ENCODE peak calls at places on chromosomes 2 and 18, in six cellular contexts. Y is tibial nerve, H is Calu3, R is neural crest cell, G is GM06990, B is colonic mucosa. N is an unnamed sample.
A peak's percentile ranks its signal among the peaks of the same experiment; 100 is the strongest.

GRCh38 chr2:221203138-221203537 is 369.0 kb downstream of the EPHA4 start:
- DNase-seq in B (no peak), G (peak; percentile 28), Y (no peak), H (no peak), R (no peak), N (peak; percentile 34)

GRCh38 chr2:154900963-154901517 is 202.5 kb downstream of the KCNJ3 start:
- DNase-seq in R (no peak), B (no peak), G (no peak), Y (no peak), H (no peak), N (no peak)

GRCh38 chr2:129765326-129766158 is 213.9 kb upstream of the RAB6C start:
- DNase-seq in Y (no peak), H (no peak), G (no peak), B (no peak), R (no peak), N (no peak)

GRCh38 chr2:153495725-153496124 is 17.2 kb upstream of the RPRM start:
- DNase-seq in Y (no peak), R (no peak), G (no peak), B (no peak), H (no peak), N (no peak)

GRCh38 chr2:230877131-230877736 is 12.5 kb downstream of the ITM2C start:
- DNase-seq in Y (no peak), H (no peak), B (peak; percentile 63), R (no peak), G (no peak), N (no peak)

GRCh38 chr18:13254971-13255927 is 36.7 kb downstream of the LDLRAD4 start:
- DNase-seq in Y (no peak), R (no peak), B (no peak), H (no peak), G (no peak), N (no peak)

GRCh38 chr18:464311-464659 is 36.2 kb downstream of the COLEC12 start:
- DNase-seq in H (no peak), Y (no peak), B (no peak), R (no peak), G (no peak), N (no peak)

GRCh38 chr2:173851256-173851655 is 113.9 kb downstream of the SP3 start:
- DNase-seq in B (no peak), H (no peak), R (no peak), G (no peak), Y (no peak), N (no peak)

GRCh38 chr2:54497738-54498680 is 41.9 kb downstream of the SPTBN1 start:
- DNase-seq in G (no peak), R (no peak), B (peak; percentile 35), Y (no peak), H (peak; percentile 25), N (no peak)

GRCh38 chr18:22559414-22560282 is 141.9 kb upstream of the CTAGE1 start:
- DNase-seq in Y (no peak), H (peak; percentile 65), G (no peak), B (peak; percentile 54), R (peak; percentile 47), N (peak; percentile 40)
- TF ChIP-seq CTCF in Y (no peak), H (no peak), G (no peak), B (peak; percentile 14), R (peak; percentile 53), N (no peak)

DNA sequence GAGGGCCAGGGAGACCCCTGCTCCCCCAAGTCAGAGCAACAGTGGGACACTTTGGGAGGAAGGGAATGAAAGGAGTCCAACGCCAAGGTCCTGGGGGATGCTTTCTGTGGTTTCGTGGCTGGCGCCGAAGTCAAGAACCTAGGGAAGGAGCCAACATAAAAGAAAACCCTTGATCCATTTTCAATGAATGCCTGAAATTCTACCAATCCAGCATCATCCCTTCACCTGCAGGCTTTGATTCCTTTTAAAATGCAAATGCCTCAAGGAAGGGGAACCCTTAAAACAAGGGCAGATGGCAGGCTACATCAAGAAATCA is 123.4 kb upstream of the SLC1A4 start:
- DNase-seq in R (no peak), Y (no peak), G (no peak), H (no peak), B (no peak), N (no peak)
- TF ChIP-seq CTCF in R (no peak), Y (no peak), G (no peak), H (no peak), B (peak; percentile 9), N (no peak)

DNA sequence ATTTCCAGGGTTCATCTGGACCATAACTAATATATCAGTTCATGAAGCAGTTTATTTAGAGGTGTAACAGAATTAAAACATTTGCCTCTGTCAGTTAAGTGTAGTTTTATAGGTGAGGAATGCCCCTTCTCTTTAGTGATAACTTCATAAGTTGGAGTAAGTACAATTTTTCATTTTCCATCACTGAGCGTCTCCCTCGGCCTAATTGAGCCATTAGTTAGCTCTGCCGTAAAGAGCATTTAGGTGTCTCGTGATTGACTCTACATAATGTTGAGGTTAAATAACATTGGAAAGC is 88.4 kb downstream of the UGGT1 start:
- DNase-seq in H (no peak), B (no peak), R (no peak), Y (no peak), G (no peak), N (no peak)
- TF ChIP-seq CTCF in H (no peak), B (no peak), R (no peak), Y (no peak), G (no peak), N (no peak)

GRCh38 chr2:178589337-178589736 is 109.1 kb downstream of the PLEKHA3 start:
- DNase-seq in B (no peak), H (no peak), R (no peak), G (no peak), Y (no peak), N (no peak)
- TF ChIP-seq CTCF in B (no peak), H (no peak), R (no peak), G (no peak), Y (no peak), N (no peak)

GRCh38 chr2:142603761-142604160 is 273.7 kb upstream of the KYNU start:
- DNase-seq in Y (no peak), B (no peak), H (no peak), R (no peak), G (no peak), N (no peak)
- TF ChIP-seq CTCF in Y (no peak), B (no peak), H (no peak), R (peak; percentile 57), G (peak; percentile 12), N (no peak)

GRCh38 chr2:156890498-156891148 is 366.9 kb upstream of the GALNT5 start:
- DNase-seq in H (no peak), G (no peak), R (no peak), Y (no peak), B (no peak), N (no peak)

GRCh38 chr2:156891609-156892008 is 365.9 kb upstream of the GALNT5 start:
- DNase-seq in H (no peak), G (no peak), Y (no peak), B (no peak), R (no peak), N (no peak)

GRCh38 chr2:156897548-156897947 is 360.0 kb upstream of the GALNT5 start:
- DNase-seq in H (no peak), B (no peak), G (no peak), Y (no peak), R (no peak), N (no peak)

GRCh38 chr2:156896294-156896693 is 361.2 kb upstream of the GALNT5 start:
- DNase-seq in H (no peak), R (no peak), G (peak; percentile 40), Y (no peak), B (no peak), N (peak; percentile 22)

DNA sequence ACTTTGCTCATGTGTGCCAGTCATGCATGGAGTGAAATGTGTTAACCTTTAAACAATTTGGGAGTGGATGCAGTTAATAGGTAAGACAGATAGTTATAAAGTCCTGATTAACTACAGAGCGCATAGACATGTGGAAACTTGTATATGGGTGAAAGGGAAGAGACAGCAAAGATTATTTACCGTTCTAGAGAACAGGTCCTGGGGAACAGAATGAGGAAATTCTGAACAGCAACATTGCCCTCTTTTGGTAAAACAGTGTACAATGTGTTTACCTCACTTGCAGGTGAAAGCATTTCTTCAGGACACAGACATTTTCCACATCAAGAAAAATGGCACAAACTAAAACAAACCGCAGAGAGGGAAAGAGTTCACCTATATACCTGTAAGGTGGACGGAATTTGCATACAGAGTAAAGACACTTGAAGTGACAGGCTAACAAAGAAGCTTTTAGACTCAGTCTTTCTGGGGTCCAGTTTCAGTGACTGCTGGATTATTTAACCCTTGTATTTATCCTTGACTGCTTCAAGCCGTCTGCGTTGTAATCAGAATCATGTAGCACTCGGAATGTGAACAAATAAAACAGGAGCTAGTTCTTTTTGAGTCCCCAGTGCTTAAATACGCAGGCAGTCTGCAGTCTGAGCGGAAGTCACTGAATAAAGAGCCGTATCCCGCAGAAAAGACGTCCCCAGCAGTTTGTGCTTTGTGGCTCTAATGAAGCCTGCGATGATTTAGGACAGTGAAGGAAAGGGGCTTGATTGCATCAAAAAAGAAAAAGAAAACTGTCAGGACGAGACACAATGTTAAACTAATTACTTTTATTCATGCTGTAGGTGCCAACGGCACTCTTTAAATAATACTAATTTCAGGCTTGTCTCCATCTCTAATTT is 364.8 kb upstream of the GALNT5 start:
- DNase-seq in H (peak; percentile 23), Y (no peak), B (no peak), G (peak; percentile 6), R (peak; percentile 9), N (peak; percentile 8)
- TF ChIP-seq CTCF in H (peak; percentile 18), Y (peak; percentile 27), B (peak; percentile 36), G (peak; percentile 51), R (peak; percentile 79), N (peak; percentile 42)

GRCh38 chr2:30147196-30147714 is 448 bp downstream of the YPEL5 start:
- DNase-seq in B (no peak), Y (no peak), G (no peak), R (peak; percentile 12), H (peak; percentile 28), N (peak; percentile 62)

GRCh38 chr2:30149513-30149912 is 2.7 kb downstream of the YPEL5 start:
- DNase-seq in B (no peak), G (no peak), Y (no peak), H (no peak), R (no peak), N (no peak)

GRCh38 chr2:30148850-30149249 is 2.0 kb downstream of the YPEL5 start:
- DNase-seq in Y (no peak), H (no peak), R (no peak), G (no peak), B (no peak), N (peak; percentile 26)

GRCh38 chr2:30146337-30147195 is at the start of gene YPEL5:
- DNase-seq in G (peak; percentile 97), R (peak; percentile 98), H (peak; percentile 99), B (peak; percentile 99), Y (peak; percentile 98), N (peak; percentile 98)

DNA sequence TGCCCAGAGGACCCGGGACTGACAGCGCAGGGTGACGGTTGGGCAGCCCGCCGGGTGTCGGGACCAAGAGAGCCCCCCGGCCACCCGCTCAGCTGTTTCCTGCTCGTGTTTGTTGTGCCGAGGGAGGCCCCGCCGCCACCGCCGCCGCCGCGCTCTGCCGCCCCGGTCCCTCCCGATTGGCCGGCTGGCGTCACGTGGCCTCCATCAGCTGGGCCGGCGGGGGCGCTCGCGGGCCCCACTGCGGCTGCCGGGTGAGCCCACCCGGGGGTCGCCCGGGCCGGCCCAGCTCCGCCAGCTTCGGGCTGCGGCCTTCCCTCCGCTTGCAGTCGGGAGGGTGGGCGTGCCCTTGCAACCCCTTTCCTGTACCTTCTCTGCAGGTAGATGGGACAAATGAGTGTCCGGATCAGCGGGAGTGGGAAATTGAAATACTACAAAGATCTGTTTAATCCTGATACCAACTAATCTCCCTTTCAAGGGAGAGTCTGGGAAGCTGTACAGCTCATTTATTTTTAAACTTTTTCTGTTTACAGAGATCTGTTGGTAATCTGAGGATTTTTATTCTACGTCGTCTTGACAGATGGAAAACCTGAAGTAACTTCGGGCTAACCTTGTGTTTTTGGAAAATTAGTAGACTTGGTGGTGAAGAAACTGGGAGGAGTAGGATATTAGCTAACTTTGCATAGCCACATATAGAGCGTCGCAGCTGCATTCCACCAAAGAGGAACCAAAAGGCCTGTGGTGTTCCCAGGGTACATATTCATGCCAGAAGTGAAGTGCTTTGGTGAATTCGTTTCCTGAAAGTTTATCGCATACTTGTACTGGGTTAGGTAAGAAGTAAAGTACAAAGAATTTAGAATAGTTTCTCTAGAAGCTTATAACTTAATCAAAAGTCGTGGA is 1.2 kb downstream of the YPEL5 start:
- DNase-seq in G (peak; percentile 79), Y (peak; percentile 56), R (peak; percentile 78), H (peak; percentile 83), B (peak; percentile 80), N (peak; percentile 93)
- TF ChIP-seq CTCF in G (no peak), Y (peak; percentile 47), R (peak; percentile 55), H (no peak), B (peak; percentile 29), N (no peak)